ENCODE peak calls at places on chromosome 11, in seven cellular contexts. P is BJ, B is endodermal cell, A is astrocyte, O is AG04449, T is left lung, L is sigmoid colon. J is an unnamed sample.

GRCh38 chr11:112016765-112017356 is 8.3 kb upstream of the DLAT start:
- DNase-seq in P (no peak), L (no peak), T (no peak), A (peak), B (no peak), O (no peak), J (peak)

GRCh38 chr11:82782825-82783374 is 49.2 kb upstream of the FAM181B start:
- DNase-seq in P (no peak), O (no peak), B (no peak), T (no peak), A (no peak), L (no peak), J (no peak)

GRCh38 chr11:117300773-117301172 is 9.6 kb downstream of the BACE1-AS start:
- DNase-seq in B (no peak), L (no peak), T (no peak), A (no peak), O (no peak), P (no peak), J (no peak)

GRCh38 chr11:74672956-74673895 is 58.0 kb downstream of the CHRDL2 start:
- DNase-seq in T (no peak), B (peak), L (peak), O (peak), A (peak), P (peak), J (peak)

GRCh38 chr11:124801636-124802312 is 1.6 kb upstream of the MSANTD2 start:
- DNase-seq in A (no peak), P (no peak), L (no peak), B (no peak), T (no peak), O (no peak), J (no peak)

GRCh38 chr11:11383995-11384394 is 30.9 kb upstream of the CSNK2A3 start:
- DNase-seq in A (no peak), P (no peak), B (no peak), O (no peak), T (no peak), L (no peak), J (no peak)

GRCh38 chr11:3015796-3016195 is 23.7 kb upstream of the NAP1L4 start:
- DNase-seq in T (no peak), O (no peak), L (no peak), B (no peak), P (no peak), A (no peak), J (no peak)

GRCh38 chr11:61336171-61336935 is 3.3 kb downstream of the TKFC start:
- DNase-seq in O (no peak), B (peak), A (peak), T (peak), P (no peak), L (peak), J (no peak)

GRCh38 chr11:105923814-105924213 is 98.2 kb downstream of the MSANTD4 start:
- DNase-seq in T (no peak), B (no peak), L (no peak), O (no peak), P (peak), A (peak), J (no peak)

GRCh38 chr11:94450061-94450460 is 43.6 kb downstream of the MRE11 start:
- DNase-seq in O (no peak), A (peak), P (peak), T (no peak), B (no peak), L (no peak), J (peak)

DNA sequence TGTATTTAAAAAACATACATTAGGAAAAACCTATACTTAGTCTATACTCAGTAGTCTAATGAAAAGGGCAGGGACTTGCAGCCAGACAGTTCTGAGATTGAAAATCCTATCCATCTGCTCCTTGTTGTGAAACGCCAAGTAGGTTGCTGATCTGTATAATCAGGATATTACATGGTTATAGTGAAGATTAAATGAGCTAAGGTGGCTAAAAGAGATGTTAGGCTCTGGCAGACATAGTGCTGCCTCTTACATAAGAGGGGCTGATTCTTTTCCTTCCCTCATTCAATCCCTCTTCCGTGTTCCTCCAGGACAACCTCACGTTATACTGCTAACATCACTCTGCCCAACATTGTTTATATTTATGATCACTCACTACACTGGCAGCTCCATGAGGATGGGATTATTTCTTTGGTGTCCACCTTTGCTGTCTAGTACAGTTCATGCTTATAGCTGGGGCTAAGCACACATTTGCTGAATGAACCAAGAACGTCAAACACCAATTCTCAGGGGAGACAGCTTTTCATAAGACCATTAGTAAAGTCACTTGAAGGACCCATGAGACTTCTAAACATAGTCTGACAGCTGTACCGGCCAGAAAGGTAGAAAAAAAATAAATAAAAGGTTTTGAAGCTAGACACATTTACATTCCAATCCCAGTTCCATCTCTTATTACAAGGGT is 46.3 kb downstream of the GAB2 start:
- DNase-seq in O (no peak), B (no peak), A (no peak), L (no peak), T (no peak), P (no peak), J (no peak)
- H3K4me3 ChIP-seq in O (no peak), B (no peak), A (no peak), L (no peak), T (no peak), P (no peak), J (no peak)

GRCh38 chr11:64207247-64208085 is 945 bp downstream of the FERMT3 start:
- DNase-seq in O (no peak), B (no peak), A (peak), L (peak), T (peak), P (peak), J (peak)
- H3K4me3 ChIP-seq in O (no peak), B (no peak), A (no peak), L (peak), T (peak), P (no peak), J (no peak)

GRCh38 chr11:44314733-44315132 is 4.8 kb upstream of the ALX4 start:
- DNase-seq in A (no peak), B (no peak), L (no peak), T (no peak), P (no peak), O (no peak), J (no peak)

GRCh38 chr11:44315947-44316387 is 6.0 kb upstream of the ALX4 start:
- DNase-seq in O (no peak), P (no peak), L (no peak), A (no peak), T (no peak), B (peak), J (no peak)

GRCh38 chr11:44318369-44318768 is 8.4 kb upstream of the ALX4 start:
- DNase-seq in B (no peak), O (no peak), T (no peak), P (no peak), L (no peak), A (no peak), J (no peak)

GRCh38 chr11:44319170-44319551 is 9.2 kb upstream of the ALX4 start:
- DNase-seq in A (no peak), O (no peak), T (no peak), B (peak), P (no peak), L (no peak), J (no peak)

DNA sequence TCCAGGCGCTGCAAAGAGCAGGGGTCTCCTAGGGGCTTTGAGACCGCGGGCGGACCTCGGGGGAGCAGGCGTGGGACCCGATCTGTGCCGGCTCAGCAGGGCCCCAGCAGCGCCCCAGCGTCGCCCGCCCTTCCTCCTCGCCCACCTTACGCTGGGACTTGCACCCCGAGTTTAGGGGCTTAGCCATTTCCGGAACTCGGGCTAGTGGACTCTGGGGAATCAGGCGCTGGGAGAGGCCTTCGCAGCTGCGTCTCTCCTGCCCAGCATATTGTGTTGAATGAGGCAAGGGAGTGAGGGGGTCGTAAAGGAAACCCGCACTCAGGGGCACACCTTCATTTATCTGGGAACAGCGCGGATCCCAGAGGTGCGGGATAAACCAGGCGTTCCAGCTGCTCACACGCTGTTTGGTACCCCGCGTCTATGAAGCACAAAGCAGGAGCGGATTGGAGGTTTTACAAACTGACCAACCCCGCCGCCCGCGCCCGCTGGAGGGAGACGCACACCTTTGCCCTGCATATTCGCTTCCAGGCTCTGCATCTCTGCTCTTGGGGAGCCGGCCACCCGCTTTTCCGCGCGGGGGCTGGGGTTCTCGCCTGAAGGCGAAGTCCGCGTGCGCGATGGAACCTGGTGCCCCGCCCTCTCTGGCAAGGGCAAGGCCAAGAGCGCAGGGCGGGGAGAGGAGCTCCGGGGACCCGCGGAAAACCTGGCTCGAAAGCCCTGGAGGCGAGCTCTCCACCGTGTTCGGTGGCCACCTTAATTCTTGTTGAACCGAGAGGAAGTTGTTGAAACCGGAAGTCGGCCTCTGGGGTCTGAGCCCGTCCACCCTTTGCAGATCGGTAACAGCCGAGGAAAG is 6.7 kb upstream of the ALX4 start:
- DNase-seq in A (no peak), O (no peak), P (no peak), T (no peak), L (no peak), B (peak), J (no peak)
- H3K4me3 ChIP-seq in A (peak), O (peak), P (peak), T (no peak), L (peak), B (peak), J (peak)

GRCh38 chr11:73661035-73661628 is 14.8 kb downstream of the PLEKHB1 start:
- DNase-seq in P (peak), L (peak), T (peak), A (peak), O (peak), B (peak), J (peak)

GRCh38 chr11:73663604-73664495 is 17.5 kb downstream of the PLEKHB1 start:
- DNase-seq in L (no peak), P (no peak), T (no peak), B (no peak), A (no peak), O (no peak), J (no peak)

GRCh38 chr11:73662445-73663157 is 16.2 kb downstream of the PLEKHB1 start:
- DNase-seq in A (peak), L (no peak), T (no peak), P (no peak), O (no peak), B (no peak), J (no peak)

GRCh38 chr11:73659961-73660360 is 13.6 kb downstream of the PLEKHB1 start:
- DNase-seq in A (no peak), B (no peak), T (no peak), P (no peak), L (no peak), O (no peak), J (no peak)

GRCh38 chr11:73660497-73661034 is 14.2 kb downstream of the PLEKHB1 start:
- DNase-seq in P (no peak), O (no peak), B (no peak), A (no peak), L (no peak), T (no peak), J (no peak)
- H3K4me3 ChIP-seq in P (peak), O (peak), B (no peak), A (peak), L (peak), T (peak), J (peak)

GRCh38 chr11:1863352-1864215 is 10.7 kb downstream of the LSP1 start:
- DNase-seq in T (peak), O (peak), A (peak), P (peak), B (peak), L (peak), J (peak)
- H3K4me3 ChIP-seq in T (no peak), O (no peak), A (no peak), P (no peak), B (no peak), L (peak), J (no peak)

DNA sequence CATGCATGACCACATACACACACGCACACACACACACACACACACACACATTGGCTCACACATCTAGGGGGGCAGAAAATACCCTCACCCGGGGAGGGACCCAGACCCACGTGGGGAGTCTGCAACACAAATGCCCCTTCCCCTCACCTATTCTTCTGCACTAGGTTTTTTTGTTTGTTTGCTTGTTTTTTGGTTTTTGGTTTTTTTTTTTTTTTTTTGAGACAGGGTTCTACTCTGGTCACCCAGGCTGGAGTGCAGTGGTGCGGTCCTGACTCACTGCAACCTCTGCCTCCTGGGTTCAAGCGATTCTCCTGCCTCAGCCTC is 28.4 kb downstream of the WEE1 start:
- DNase-seq in T (no peak), L (no peak), O (no peak), A (no peak), B (no peak), P (no peak), J (no peak)
- H3K4me3 ChIP-seq in T (no peak), L (no peak), O (no peak), A (no peak), B (no peak), P (no peak), J (no peak)

DNA sequence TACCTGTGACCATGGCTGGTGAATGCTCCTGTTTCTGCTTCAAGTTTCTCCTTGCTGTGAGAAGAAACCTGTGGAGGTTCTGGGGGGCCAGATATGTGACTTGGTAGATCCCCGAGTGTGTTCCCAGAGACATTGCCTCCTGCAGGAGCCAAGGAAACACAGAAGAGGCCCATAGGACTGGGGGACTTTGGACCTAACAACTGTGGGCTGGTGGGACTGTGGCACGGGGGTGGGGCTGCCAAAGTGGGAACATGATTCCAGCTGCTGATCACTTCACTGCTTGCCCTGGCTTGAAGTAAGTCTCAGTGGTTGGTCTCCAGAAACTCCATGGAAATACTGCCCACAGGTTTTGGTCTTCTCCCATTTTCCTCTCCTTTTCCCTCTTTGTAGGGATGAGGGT is 4.1 kb upstream of the NR1H3 start:
- DNase-seq in A (no peak), P (no peak), T (no peak), L (no peak), O (no peak), B (no peak), J (no peak)
- H3K4me3 ChIP-seq in A (no peak), P (no peak), T (no peak), L (no peak), O (no peak), B (no peak), J (no peak)